ENCODE peak calls at places on chromosomes 11 and 22, in six cellular contexts. One of them, this sample, is unnamed.

GRCh38 chr11:17209939-17210245 is 2.1 kb upstream of the PIK3C2A start:
- DNase-seq in type B pancreatic cell: no peak
- DNase-seq in T-helper 2 cell: no peak
- DNase-seq in smooth muscle cell of the brain vasculature: no peak
- DNase-seq in CD4-positive, alpha-beta T cell: no peak
- DNase-seq in NCI-H446: no peak
- DNase-seq in this sample: no peak

GRCh38 chr22:46081831-46082210 is 68.5 kb upstream of the PPARA start:
- DNase-seq in type B pancreatic cell: no peak
- DNase-seq in NCI-H446: no peak
- DNase-seq in smooth muscle cell of the brain vasculature: no peak
- DNase-seq in CD4-positive, alpha-beta T cell: no peak
- DNase-seq in T-helper 2 cell: no peak
- DNase-seq in this sample: peak; percentile 36

GRCh38 chr11:119298726-119299125 is 18.2 kb downstream of the MCAM start:
- DNase-seq in type B pancreatic cell: no peak
- DNase-seq in T-helper 2 cell: no peak
- DNase-seq in NCI-H446: no peak
- DNase-seq in CD4-positive, alpha-beta T cell: no peak
- DNase-seq in smooth muscle cell of the brain vasculature: no peak
- DNase-seq in this sample: no peak

GRCh38 chr22:20084547-20085413 is 4.7 kb downstream of the DGCR8 start:
- DNase-seq in smooth muscle cell of the brain vasculature: no peak
- DNase-seq in type B pancreatic cell: no peak
- DNase-seq in NCI-H446: no peak
- DNase-seq in CD4-positive, alpha-beta T cell: no peak
- DNase-seq in T-helper 2 cell: no peak
- DNase-seq in this sample: peak; percentile 45

GRCh38 chr11:85295872-85296271 is 331.3 kb downstream of the DLG2 start:
- DNase-seq in smooth muscle cell of the brain vasculature: no peak
- DNase-seq in type B pancreatic cell: no peak
- DNase-seq in NCI-H446: no peak
- DNase-seq in CD4-positive, alpha-beta T cell: no peak
- DNase-seq in T-helper 2 cell: no peak
- DNase-seq in this sample: no peak

GRCh38 chr22:46484861-46485595 is 52.4 kb downstream of the CELSR1 start:
- DNase-seq in NCI-H446: no peak
- DNase-seq in smooth muscle cell of the brain vasculature: no peak
- DNase-seq in T-helper 2 cell: no peak
- DNase-seq in CD4-positive, alpha-beta T cell: no peak
- DNase-seq in type B pancreatic cell: no peak
- DNase-seq in this sample: no peak

GRCh38 chr22:38350444-38351359 is 33.5 kb upstream of the CSNK1E start:
- DNase-seq in CD4-positive, alpha-beta T cell: no peak
- DNase-seq in NCI-H446: no peak
- DNase-seq in type B pancreatic cell: peak; percentile 54
- DNase-seq in T-helper 2 cell: no peak
- DNase-seq in smooth muscle cell of the brain vasculature: no peak
- DNase-seq in this sample: no peak

GRCh38 chr11:107565219-107565937 is at the start of gene ALKBH8:
- DNase-seq in smooth muscle cell of the brain vasculature: peak; percentile 21
- DNase-seq in NCI-H446: peak; percentile 70
- DNase-seq in CD4-positive, alpha-beta T cell: peak; percentile 62
- DNase-seq in type B pancreatic cell: peak; percentile 71
- DNase-seq in T-helper 2 cell: peak; percentile 51
- DNase-seq in this sample: peak; percentile 82

GRCh38 chr11:120863359-120863758 is 160.5 kb upstream of the TBCEL start:
- DNase-seq in T-helper 2 cell: no peak
- DNase-seq in smooth muscle cell of the brain vasculature: no peak
- DNase-seq in NCI-H446: no peak
- DNase-seq in type B pancreatic cell: no peak
- DNase-seq in CD4-positive, alpha-beta T cell: no peak
- DNase-seq in this sample: no peak

GRCh38 chr22:49678137-49678841 is 149.4 kb downstream of the BRD1 start:
- DNase-seq in T-helper 2 cell: no peak
- DNase-seq in type B pancreatic cell: peak; percentile 59
- DNase-seq in smooth muscle cell of the brain vasculature: no peak
- DNase-seq in CD4-positive, alpha-beta T cell: no peak
- DNase-seq in NCI-H446: no peak
- DNase-seq in this sample: peak; percentile 9

GRCh38 chr11:16191212-16191851 is 165.0 kb downstream of the SOX6 start:
- DNase-seq in type B pancreatic cell: no peak
- DNase-seq in NCI-H446: no peak
- DNase-seq in smooth muscle cell of the brain vasculature: no peak
- DNase-seq in T-helper 2 cell: no peak
- DNase-seq in CD4-positive, alpha-beta T cell: no peak
- DNase-seq in this sample: no peak